ENCODE peak calls at places on chromosomes 12 and 14, in ten cellular contexts. One of them, this sample, is unnamed. For H3K27me3, the result is how much of the 10 kb centered on the place peaks cover.

GRCh38 chr14:22190411-22191191 is 398.4 kb downstream of the DAD1 start:
- DNase-seq in upper lobe of left lung: no peak
- DNase-seq in heart left ventricle: no peak
- DNase-seq in spleen: no peak
- DNase-seq in stomach: no peak
- DNase-seq in H1: no peak
- DNase-seq in Peyer's patch: no peak
- DNase-seq in body of pancreas: no peak
- DNase-seq in adrenal gland: no peak
- DNase-seq in transverse colon: no peak
- DNase-seq in this sample: no peak

GRCh38 chr12:75482636-75483035 is 2.1 kb downstream of the GLIPR1 start:
- DNase-seq in spleen: no peak
- DNase-seq in upper lobe of left lung: no peak
- DNase-seq in adrenal gland: no peak
- DNase-seq in Peyer's patch: peak
- DNase-seq in heart left ventricle: no peak
- DNase-seq in stomach: no peak
- DNase-seq in H1: no peak
- DNase-seq in transverse colon: no peak
- DNase-seq in body of pancreas: no peak
- DNase-seq in this sample: no peak

GRCh38 chr14:55130194-55130550 is 1.1 kb downstream of the LGALS3 start:
- DNase-seq in upper lobe of left lung: no peak
- DNase-seq in body of pancreas: peak
- DNase-seq in adrenal gland: no peak
- DNase-seq in H1: no peak
- DNase-seq in transverse colon: no peak
- DNase-seq in Peyer's patch: no peak
- DNase-seq in heart left ventricle: no peak
- DNase-seq in stomach: peak
- DNase-seq in spleen: no peak
- DNase-seq in this sample: peak

GRCh38 chr12:9404469-9405260 is 196.5 kb upstream of the PZP start:
- DNase-seq in body of pancreas: no peak
- DNase-seq in spleen: no peak
- DNase-seq in transverse colon: no peak
- DNase-seq in adrenal gland: no peak
- DNase-seq in H1: no peak
- DNase-seq in stomach: no peak
- DNase-seq in Peyer's patch: peak
- DNase-seq in upper lobe of left lung: no peak
- DNase-seq in heart left ventricle: no peak
- DNase-seq in this sample: no peak

GRCh38 chr14:26128931-26129674 is 468.7 kb downstream of the NOVA1 start:
- DNase-seq in stomach: no peak
- DNase-seq in transverse colon: no peak
- DNase-seq in body of pancreas: no peak
- DNase-seq in adrenal gland: no peak
- DNase-seq in spleen: no peak
- DNase-seq in heart left ventricle: no peak
- DNase-seq in H1: no peak
- DNase-seq in upper lobe of left lung: no peak
- DNase-seq in Peyer's patch: no peak
- DNase-seq in this sample: no peak

GRCh38 chr12:114888458-114888857 is 204.5 kb upstream of the TBX3 start:
- DNase-seq in Peyer's patch: no peak
- DNase-seq in body of pancreas: no peak
- DNase-seq in stomach: no peak
- DNase-seq in transverse colon: peak
- DNase-seq in H1: no peak
- DNase-seq in spleen: no peak
- DNase-seq in adrenal gland: no peak
- DNase-seq in upper lobe of left lung: no peak
- DNase-seq in heart left ventricle: no peak
- DNase-seq in this sample: no peak

GRCh38 chr12:43028826-43029225 is 439.3 kb upstream of the PRICKLE1 start:
- DNase-seq in heart left ventricle: no peak
- DNase-seq in H1: no peak
- DNase-seq in body of pancreas: no peak
- DNase-seq in Peyer's patch: no peak
- DNase-seq in stomach: no peak
- DNase-seq in adrenal gland: no peak
- DNase-seq in upper lobe of left lung: no peak
- DNase-seq in transverse colon: no peak
- DNase-seq in spleen: no peak
- DNase-seq in this sample: no peak

GRCh38 chr12:24596768-24597388 is 352.0 kb downstream of the BCAT1 start:
- DNase-seq in stomach: no peak
- DNase-seq in H1: no peak
- DNase-seq in body of pancreas: no peak
- DNase-seq in transverse colon: no peak
- DNase-seq in upper lobe of left lung: no peak
- DNase-seq in spleen: no peak
- DNase-seq in Peyer's patch: no peak
- DNase-seq in heart left ventricle: no peak
- DNase-seq in adrenal gland: no peak
- DNase-seq in this sample: no peak

GRCh38 chr12:75602111-75602510 is 90.7 kb upstream of the KRR1 start:
- DNase-seq in Peyer's patch: no peak
- DNase-seq in spleen: no peak
- DNase-seq in body of pancreas: no peak
- DNase-seq in stomach: no peak
- DNase-seq in heart left ventricle: no peak
- DNase-seq in upper lobe of left lung: no peak
- DNase-seq in H1: no peak
- DNase-seq in adrenal gland: no peak
- DNase-seq in transverse colon: no peak
- DNase-seq in this sample: no peak

GRCh38 chr14:104282332-104283196 is 144.2 kb downstream of the KIF26A start:
- DNase-seq in heart left ventricle: no peak
- DNase-seq in stomach: peak
- DNase-seq in H1: no peak
- DNase-seq in transverse colon: peak
- DNase-seq in spleen: no peak
- DNase-seq in adrenal gland: peak
- DNase-seq in body of pancreas: peak
- DNase-seq in upper lobe of left lung: peak
- DNase-seq in Peyer's patch: no peak
- DNase-seq in this sample: no peak

GRCh38 chr12:44717612-44718011 is 158.5 kb downstream of the NELL2 start:
- DNase-seq in H1: no peak
- DNase-seq in body of pancreas: no peak
- DNase-seq in transverse colon: no peak
- DNase-seq in Peyer's patch: no peak
- DNase-seq in upper lobe of left lung: no peak
- DNase-seq in spleen: no peak
- DNase-seq in stomach: no peak
- DNase-seq in heart left ventricle: no peak
- DNase-seq in adrenal gland: no peak
- DNase-seq in this sample: no peak

GRCh38 chr12:69929125-69929524 is 104.1 kb downstream of the MYRFL start:
- DNase-seq in Peyer's patch: no peak
- DNase-seq in adrenal gland: no peak
- DNase-seq in body of pancreas: no peak
- DNase-seq in heart left ventricle: no peak
- DNase-seq in transverse colon: no peak
- DNase-seq in H1: no peak
- DNase-seq in spleen: no peak
- DNase-seq in stomach: no peak
- DNase-seq in upper lobe of left lung: no peak
- DNase-seq in this sample: no peak

GRCh38 chr14:20799955-20800544 is 2.6 kb downstream of the RNASE1 start:
- DNase-seq in upper lobe of left lung: peak
- DNase-seq in stomach: peak
- DNase-seq in Peyer's patch: peak
- DNase-seq in spleen: peak
- DNase-seq in heart left ventricle: peak
- DNase-seq in transverse colon: no peak
- DNase-seq in H1: no peak
- DNase-seq in adrenal gland: peak
- DNase-seq in body of pancreas: peak
- DNase-seq in this sample: no peak

GRCh38 chr14:53494587-53494986 is 341.5 kb upstream of the DDHD1 start:
- DNase-seq in adrenal gland: no peak
- DNase-seq in stomach: no peak
- DNase-seq in upper lobe of left lung: no peak
- DNase-seq in spleen: no peak
- DNase-seq in transverse colon: no peak
- DNase-seq in H1: no peak
- DNase-seq in body of pancreas: no peak
- DNase-seq in heart left ventricle: no peak
- DNase-seq in Peyer's patch: no peak
- DNase-seq in this sample: no peak

GRCh38 chr14:21997300-21997699 is 323.7 kb upstream of the OR4E1 start:
- DNase-seq in upper lobe of left lung: no peak
- DNase-seq in body of pancreas: no peak
- DNase-seq in H1: no peak
- DNase-seq in spleen: no peak
- DNase-seq in heart left ventricle: no peak
- DNase-seq in stomach: no peak
- DNase-seq in transverse colon: no peak
- DNase-seq in Peyer's patch: no peak
- DNase-seq in adrenal gland: no peak
- DNase-seq in this sample: no peak

GRCh38 chr12:121223283-121223946 is 13.5 kb downstream of the P2RX4 start:
- DNase-seq in adrenal gland: no peak
- DNase-seq in stomach: peak
- DNase-seq in upper lobe of left lung: no peak
- DNase-seq in spleen: no peak
- DNase-seq in transverse colon: peak
- DNase-seq in Peyer's patch: peak
- DNase-seq in heart left ventricle: no peak
- DNase-seq in H1: no peak
- DNase-seq in body of pancreas: peak
- DNase-seq in this sample: no peak

GRCh38 chr14:21083565-21084325 is 13.6 kb downstream of the ARHGEF40 start:
- DNase-seq in upper lobe of left lung: no peak
- DNase-seq in stomach: no peak
- DNase-seq in spleen: no peak
- DNase-seq in heart left ventricle: no peak
- DNase-seq in H1: no peak
- DNase-seq in body of pancreas: no peak
- DNase-seq in adrenal gland: no peak
- DNase-seq in Peyer's patch: no peak
- DNase-seq in transverse colon: no peak
- DNase-seq in this sample: no peak

GRCh38 chr12:104673294-104674062 is 216.7 kb downstream of the CHST11 start:
- DNase-seq in stomach: no peak
- DNase-seq in heart left ventricle: no peak
- DNase-seq in upper lobe of left lung: no peak
- DNase-seq in transverse colon: no peak
- DNase-seq in spleen: no peak
- DNase-seq in body of pancreas: no peak
- DNase-seq in H1: no peak
- DNase-seq in adrenal gland: peak
- DNase-seq in Peyer's patch: no peak
- DNase-seq in this sample: no peak

GRCh38 chr12:121893901-121894540 is 5.4 kb downstream of the PSMD9 start:
- DNase-seq in H1: no peak
- DNase-seq in body of pancreas: peak
- DNase-seq in upper lobe of left lung: no peak
- DNase-seq in spleen: no peak
- DNase-seq in stomach: peak
- DNase-seq in Peyer's patch: no peak
- DNase-seq in heart left ventricle: no peak
- DNase-seq in adrenal gland: no peak
- DNase-seq in transverse colon: no peak
- DNase-seq in this sample: no peak

GRCh38 chr12:106986625-106987389 is at the start of gene MTERF2:
- DNase-seq in spleen: peak
- DNase-seq in body of pancreas: peak
- DNase-seq in stomach: peak
- DNase-seq in heart left ventricle: peak
- DNase-seq in transverse colon: peak
- DNase-seq in adrenal gland: peak
- DNase-seq in upper lobe of left lung: peak
- DNase-seq in Peyer's patch: peak
- DNase-seq in H1: peak
- DNase-seq in this sample: no peak
- H3K4me3 ChIP-seq in spleen: peak
- H3K4me3 ChIP-seq in body of pancreas: peak
- H3K4me3 ChIP-seq in stomach: peak
- H3K4me3 ChIP-seq in heart left ventricle: peak
- H3K4me3 ChIP-seq in transverse colon: peak
- H3K4me3 ChIP-seq in adrenal gland: peak
- H3K4me3 ChIP-seq in upper lobe of left lung: peak
- H3K4me3 ChIP-seq in Peyer's patch: peak
- H3K4me3 ChIP-seq in H1: peak
- H3K4me3 ChIP-seq in this sample: peak

GRCh38 chr12:116880213-116880816 is 926 bp downstream of the HRK start:
- DNase-seq in H1: no peak
- DNase-seq in transverse colon: no peak
- DNase-seq in adrenal gland: no peak
- DNase-seq in stomach: no peak
- DNase-seq in Peyer's patch: no peak
- DNase-seq in heart left ventricle: no peak
- DNase-seq in spleen: peak
- DNase-seq in body of pancreas: no peak
- DNase-seq in upper lobe of left lung: no peak
- DNase-seq in this sample: no peak
- H3K27me3 ChIP-seq in H1: half or more
- H3K27me3 ChIP-seq in transverse colon: half or more
- H3K27me3 ChIP-seq in adrenal gland: half or more
- H3K27me3 ChIP-seq in stomach: half or more
- H3K27me3 ChIP-seq in Peyer's patch: under half
- H3K27me3 ChIP-seq in heart left ventricle: under half
- H3K27me3 ChIP-seq in spleen: half or more
- H3K27me3 ChIP-seq in body of pancreas: under half
- H3K27me3 ChIP-seq in upper lobe of left lung: under half
- H3K27me3 ChIP-seq in this sample: under half

GRCh38 chr14:63922696-63923421 is 70.1 kb downstream of the SYNE2 start:
- DNase-seq in stomach: peak
- DNase-seq in body of pancreas: peak
- DNase-seq in upper lobe of left lung: peak
- DNase-seq in Peyer's patch: no peak
- DNase-seq in H1: no peak
- DNase-seq in adrenal gland: no peak
- DNase-seq in transverse colon: peak
- DNase-seq in heart left ventricle: no peak
- DNase-seq in spleen: no peak
- DNase-seq in this sample: no peak
- TF ChIP-seq POLR2A in stomach: no peak
- TF ChIP-seq POLR2A in body of pancreas: peak
- TF ChIP-seq POLR2A in upper lobe of left lung: peak
- TF ChIP-seq POLR2A in Peyer's patch: peak
- TF ChIP-seq POLR2A in H1: no peak
- TF ChIP-seq POLR2A in adrenal gland: no peak
- TF ChIP-seq POLR2A in transverse colon: peak
- TF ChIP-seq POLR2A in heart left ventricle: no peak
- TF ChIP-seq POLR2A in spleen: no peak
- TF ChIP-seq POLR2A in this sample: no peak

DNA sequence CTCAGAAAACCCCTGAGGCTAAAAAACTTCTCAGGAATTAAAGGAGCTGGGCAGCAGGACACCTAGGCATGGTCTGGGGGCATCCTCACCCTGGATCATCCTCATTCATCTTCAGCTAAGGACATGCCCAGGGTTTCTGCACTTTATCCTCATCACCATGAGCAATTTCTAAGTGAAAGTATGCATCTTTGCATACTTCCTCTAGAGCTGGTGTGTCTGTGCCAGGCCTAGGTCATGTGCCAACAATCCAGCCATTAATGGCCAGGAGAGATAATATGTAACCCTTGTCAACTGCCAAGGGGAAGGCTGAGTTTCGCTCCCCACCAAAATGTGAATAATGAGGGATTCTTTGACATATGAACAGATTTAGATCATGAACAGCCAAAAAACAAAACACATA is 160.5 kb downstream of the KITLG start:
- DNase-seq in Peyer's patch: no peak
- DNase-seq in heart left ventricle: no peak
- DNase-seq in upper lobe of left lung: no peak
- DNase-seq in stomach: peak
- DNase-seq in adrenal gland: no peak
- DNase-seq in transverse colon: no peak
- DNase-seq in spleen: no peak
- DNase-seq in H1: no peak
- DNase-seq in body of pancreas: no peak
- DNase-seq in this sample: no peak
- H3K4me3 ChIP-seq in Peyer's patch: no peak
- H3K4me3 ChIP-seq in heart left ventricle: no peak
- H3K4me3 ChIP-seq in upper lobe of left lung: no peak
- H3K4me3 ChIP-seq in stomach: no peak
- H3K4me3 ChIP-seq in adrenal gland: no peak
- H3K4me3 ChIP-seq in transverse colon: no peak
- H3K4me3 ChIP-seq in spleen: no peak
- H3K4me3 ChIP-seq in H1: no peak
- H3K4me3 ChIP-seq in body of pancreas: no peak
- H3K4me3 ChIP-seq in this sample: no peak

This sample was measured in vagina.